ENCODE peak calls at places on chromosomes 11 and 22, in five cellular contexts. N is keratinocyte, A is A673, D is PC-3, H is PC-9. E is an unnamed sample.
A peak's percentile ranks its signal among the peaks of the same experiment; 100 is the strongest.

GRCh38 chr22:30922151-30922611 is 46.4 kb downstream of the MORC2 start:
- DNase-seq in N (no peak), H (peak; percentile 26), D (no peak), A (peak; percentile 71), E (peak; percentile 33)

GRCh38 chr22:42933783-42934144 is 76.7 kb upstream of the ARFGAP3 start:
- DNase-seq in H (no peak), N (no peak), D (peak; percentile 80), A (no peak), E (peak; percentile 90)

GRCh38 chr11:120940297-120940847 is 83.5 kb upstream of the TBCEL start:
- DNase-seq in N (no peak), H (no peak), A (no peak), D (no peak), E (no peak)

GRCh38 chr11:15852179-15852578 is 504.2 kb downstream of the SOX6 start:
- DNase-seq in D (peak; percentile 4), A (peak; percentile 35), H (no peak), N (no peak), E (peak; percentile 21)

GRCh38 chr11:134908583-134908982 is 496.5 kb upstream of the B3GAT1 start:
- DNase-seq in H (no peak), D (no peak), N (no peak), A (no peak), E (no peak)

GRCh38 chr22:39658367-39658766 is 87.8 kb downstream of the CACNA1I start:
- DNase-seq in H (no peak), D (no peak), N (no peak), A (peak; percentile 36), E (no peak)

GRCh38 chr11:116122697-116123472 is 618.7 kb upstream of the CADM1 start:
- DNase-seq in A (no peak), H (no peak), N (no peak), D (no peak), E (no peak)

GRCh38 chr11:2120359-2121100 is 18.7 kb downstream of the IGF2 start:
- DNase-seq in N (no peak), A (no peak), D (no peak), H (no peak), E (no peak)

GRCh38 chr22:47292546-47293320 is 530.3 kb downstream of the TBC1D22A start:
- DNase-seq in N (no peak), D (no peak), H (no peak), A (no peak), E (no peak)

GRCh38 chr11:130897262-130898182 is 18.8 kb downstream of the SNX19 start:
- DNase-seq in D (peak; percentile 81), A (no peak), N (no peak), H (peak; percentile 87), E (peak; percentile 86)

GRCh38 chr22:49760280-49760629 is 67.4 kb downstream of the BRD1 start:
- DNase-seq in N (peak; percentile 33), H (no peak), D (no peak), A (no peak), E (peak; percentile 86)

GRCh38 chr11:65981972-65982823 is 19.8 kb downstream of the EIF1AD start:
- DNase-seq in H (no peak), D (no peak), N (no peak), A (no peak), E (no peak)

GRCh38 chr11:124612045-124612444 is 817 bp downstream of the PANX3 start:
- DNase-seq in D (no peak), N (no peak), H (no peak), A (no peak), E (no peak)

GRCh38 chr11:67584205-67584880 is 731 bp downstream of the GSTP1 start:
- DNase-seq in N (peak; percentile 59), D (peak; percentile 19), A (peak; percentile 68), H (peak; percentile 81), E (peak; percentile 83)

GRCh38 chr22:37218771-37219411 is 6.6 kb upstream of the SSTR3 start:
- DNase-seq in A (no peak), D (no peak), H (no peak), N (no peak), E (no peak)

GRCh38 chr11:86459002-86459385 is 84.3 kb downstream of the CCDC81 start:
- DNase-seq in N (no peak), A (no peak), D (peak; percentile 53), H (no peak), E (no peak)

GRCh38 chr11:120646206-120646605 is 134.7 kb downstream of the GRIK4 start:
- DNase-seq in A (no peak), D (no peak), N (no peak), H (no peak), E (no peak)

GRCh38 chr22:36506637-36507517 is at the start of gene FOXRED2:
- DNase-seq in H (peak; percentile 91), D (peak; percentile 28), A (peak; percentile 91), N (no peak), E (peak; percentile 64)

GRCh38 chr11:37504925-37505324 is 906.9 kb upstream of the RAG2 start:
- DNase-seq in N (peak; percentile 23), D (peak; percentile 96), A (peak; percentile 25), H (peak; percentile 63), E (peak; percentile 96)

GRCh38 chr11:70912226-70912840 is 340.0 kb downstream of the SHANK2 start:
- DNase-seq in D (no peak), A (no peak), N (no peak), H (no peak), E (no peak)

GRCh38 chr11:68212421-68213134 is 518 bp downstream of the KMT5B start:
- DNase-seq in N (no peak), D (peak; percentile 80), A (peak; percentile 89), H (peak; percentile 74), E (peak; percentile 69)

GRCh38 chr22:49540084-49540483 is 287.6 kb downstream of the BRD1 start:
- DNase-seq in N (no peak), H (no peak), A (no peak), D (no peak), E (no peak)

GRCh38 chr22:24437820-24438328 is 10.5 kb downstream of the ADORA2A start:
- DNase-seq in N (no peak), D (peak; percentile 63), H (peak; percentile 29), A (peak; percentile 44), E (peak; percentile 49)

GRCh38 chr22:25420471-25420924 is 144.0 kb upstream of the GRK3 start:
- DNase-seq in N (no peak), D (no peak), H (no peak), A (no peak), E (no peak)

GRCh38 chr11:60454212-60454611 is 1.4 kb upstream of the MS4A1 start:
- DNase-seq in A (no peak), D (no peak), N (no peak), H (no peak), E (no peak)

GRCh38 chr11:64932324-64932723 is 3.4 kb downstream of the GPHA2 start:
- DNase-seq in D (no peak), H (no peak), A (no peak), N (no peak), E (no peak)

GRCh38 chr11:62844154-62844553 is 4.8 kb upstream of the WDR74 start:
- DNase-seq in A (no peak), D (no peak), N (no peak), H (no peak), E (no peak)

GRCh38 chr22:42655693-42656092 is 6.5 kb upstream of the CYB5R3 start:
- DNase-seq in N (no peak), A (no peak), H (no peak), D (no peak), E (no peak)

GRCh38 chr11:117970400-117971024 is 15.7 kb upstream of the IL10RA start:
- DNase-seq in D (peak; percentile 46), H (no peak), N (no peak), A (no peak), E (peak; percentile 71)

DNA sequence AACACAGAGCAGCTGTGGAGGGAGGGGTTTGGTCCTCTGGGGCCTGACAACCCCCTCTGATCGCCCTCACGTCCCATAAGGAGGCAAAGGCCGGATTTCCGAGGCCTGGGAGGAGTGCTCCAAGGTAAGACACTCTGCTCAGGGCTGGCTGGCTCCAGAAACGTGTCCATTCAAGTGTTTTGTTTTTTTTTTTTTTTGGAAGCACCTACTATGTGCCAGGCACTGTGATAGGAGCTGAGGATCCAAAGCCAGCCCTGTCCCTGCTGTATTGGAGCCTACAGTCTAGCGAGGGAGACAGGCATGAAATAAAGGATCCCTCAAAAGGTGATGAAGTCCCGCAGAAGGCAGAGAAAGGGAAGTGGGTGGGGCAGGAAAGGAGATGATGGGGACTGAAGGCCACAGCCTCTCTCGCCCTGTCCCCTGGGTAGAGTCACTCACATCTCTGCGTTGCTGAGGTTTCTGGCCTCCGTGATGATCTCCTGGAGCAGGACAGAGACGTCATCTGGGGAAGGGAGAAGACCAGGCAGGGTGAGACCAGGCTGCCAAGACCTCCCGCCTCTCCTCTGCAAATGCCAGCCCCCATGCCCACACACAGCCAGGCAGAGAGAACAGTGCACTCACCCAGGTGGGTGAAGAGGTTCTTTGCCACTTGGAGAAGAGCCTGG is 89.2 kb downstream of the PDE2A start:
- DNase-seq in A (no peak), H (no peak), D (no peak), N (no peak), E (no peak)
- TF ChIP-seq EZH2 in A (no peak), H (no peak), D (no peak), N (no peak), E (no peak)

GRCh38 chr11:43988040-43988793 is 45.8 kb downstream of the C11orf96 start:
- DNase-seq in H (no peak), N (no peak), D (peak; percentile 18), A (no peak), E (no peak)
- TF ChIP-seq CTCF in H (peak; percentile 37), N (peak; percentile 2), D (peak; percentile 56), A (no peak), E (no peak)

GRCh38 chr11:72780291-72781062 is 13.4 kb downstream of the STARD10 start:
- DNase-seq in A (no peak), N (no peak), D (no peak), H (no peak), E (peak; percentile 20)
- H3K4me3 ChIP-seq in A (peak overlapping the region; percentile 55), N (peak overlapping the region; percentile 39), D (peak overlapping the region; percentile 72), H (peak overlapping the region; percentile 96), E (peak overlapping the region; percentile 39)

GRCh38 chr11:126086248-126086647 is 23.6 kb upstream of the CDON start:
- DNase-seq in A (no peak), D (no peak), N (no peak), H (no peak), E (peak; percentile 31)
- TF ChIP-seq EZH2 in A (no peak), D (no peak), N (no peak), H (no peak), E (no peak)